ENCODE peak calls at places on chromosomes 2 and 18, in five cellular contexts. One of them, this sample, is unnamed.

GRCh38 chr2:164474873-164475272 is 146.4 kb downstream of the GRB14 start:
- DNase-seq in NCI-H510A treated with DMSO at 0.1 percent for 48 hours: no peak
- DNase-seq in cardiac fibroblast: no peak
- DNase-seq in NCI-H774: no peak
- DNase-seq in T-helper 2 cell: no peak
- DNase-seq in this sample: no peak

GRCh38 chr2:215904101-215904500 is 109.2 kb downstream of the MREG start:
- DNase-seq in NCI-H510A treated with DMSO at 0.1 percent for 48 hours: no peak
- DNase-seq in cardiac fibroblast: peak; percentile 52
- DNase-seq in NCI-H774: no peak
- DNase-seq in T-helper 2 cell: no peak
- DNase-seq in this sample: no peak

GRCh38 chr2:46187112-46187618 is 110.0 kb upstream of the EPAS1 start:
- DNase-seq in NCI-H510A treated with DMSO at 0.1 percent for 48 hours: no peak
- DNase-seq in cardiac fibroblast: peak; percentile 73
- DNase-seq in NCI-H774: no peak
- DNase-seq in T-helper 2 cell: peak; percentile 88
- DNase-seq in this sample: no peak

GRCh38 chr2:239329284-239329971 is 71.4 kb downstream of the HDAC4 start:
- DNase-seq in NCI-H510A treated with DMSO at 0.1 percent for 48 hours: no peak
- DNase-seq in cardiac fibroblast: no peak
- DNase-seq in NCI-H774: no peak
- DNase-seq in T-helper 2 cell: no peak
- DNase-seq in this sample: no peak

GRCh38 chr2:12277305-12278034 is 439.3 kb upstream of the TRIB2 start:
- DNase-seq in NCI-H510A treated with DMSO at 0.1 percent for 48 hours: no peak
- DNase-seq in cardiac fibroblast: peak; percentile 60
- DNase-seq in NCI-H774: no peak
- DNase-seq in T-helper 2 cell: no peak
- DNase-seq in this sample: no peak

GRCh38 chr2:229701062-229701461 is 13.3 kb downstream of the DNER start:
- DNase-seq in NCI-H510A treated with DMSO at 0.1 percent for 48 hours: no peak
- DNase-seq in cardiac fibroblast: no peak
- DNase-seq in NCI-H774: no peak
- DNase-seq in T-helper 2 cell: no peak
- DNase-seq in this sample: no peak

GRCh38 chr18:3998698-3999333 is 456.3 kb downstream of the DLGAP1 start:
- DNase-seq in NCI-H510A treated with DMSO at 0.1 percent for 48 hours: peak; percentile 37
- DNase-seq in cardiac fibroblast: peak; percentile 70
- DNase-seq in NCI-H774: peak; percentile 23
- DNase-seq in T-helper 2 cell: no peak
- DNase-seq in this sample: no peak

GRCh38 chr2:146370821-146371220 is 1474.0 kb upstream of the ACVR2A start:
- DNase-seq in NCI-H510A treated with DMSO at 0.1 percent for 48 hours: no peak
- DNase-seq in cardiac fibroblast: no peak
- DNase-seq in NCI-H774: no peak
- DNase-seq in T-helper 2 cell: no peak
- DNase-seq in this sample: no peak

GRCh38 chr2:286774-287392 is 1.0 kb downstream of the ALKAL2 start:
- DNase-seq in NCI-H510A treated with DMSO at 0.1 percent for 48 hours: no peak
- DNase-seq in cardiac fibroblast: no peak
- DNase-seq in NCI-H774: no peak
- DNase-seq in T-helper 2 cell: no peak
- DNase-seq in this sample: no peak

GRCh38 chr2:1886405-1886992 is 142.2 kb upstream of the PXDN start:
- DNase-seq in NCI-H510A treated with DMSO at 0.1 percent for 48 hours: peak; percentile 44
- DNase-seq in cardiac fibroblast: peak; percentile 71
- DNase-seq in NCI-H774: no peak
- DNase-seq in T-helper 2 cell: peak; percentile 38
- DNase-seq in this sample: no peak

GRCh38 chr2:68386362-68386761 is 21.3 kb downstream of the PLEK start:
- DNase-seq in NCI-H510A treated with DMSO at 0.1 percent for 48 hours: no peak
- DNase-seq in cardiac fibroblast: no peak
- DNase-seq in NCI-H774: no peak
- DNase-seq in T-helper 2 cell: no peak
- DNase-seq in this sample: no peak

This sample was measured in DMS79.